ENCODE peak calls at places on chromosomes 16 and 17, in eight cellular contexts. K, C, O, I, W, R, A and D are unnamed samples.

GRCh38 chr16:88650749-88651275 is at the start of gene CYBA:
- DNase-seq in K (peak), R (peak), A (peak), W (peak), I (peak), C (peak), O (no peak), D (peak)

GRCh38 chr17:42117397-42118125 is 3.6 kb downstream of the KAT2A start:
- DNase-seq in R (peak), O (no peak), A (no peak), I (no peak), C (no peak), K (no peak), W (no peak), D (no peak)

GRCh38 chr17:79802736-79803420 is 6.0 kb upstream of the CBX8 start:
- DNase-seq in R (peak), W (no peak), K (no peak), C (no peak), O (no peak), I (no peak), A (no peak), D (no peak)

GRCh38 chr17:42065201-42065600 is 14.8 kb upstream of the C17orf113 start:
- DNase-seq in O (no peak), W (no peak), R (no peak), K (no peak), I (no peak), C (no peak), A (no peak), D (no peak)

GRCh38 chr16:12390074-12390473 is 413.5 kb downstream of the SNX29 start:
- DNase-seq in A (no peak), I (no peak), O (no peak), K (no peak), C (no peak), R (no peak), W (no peak), D (no peak)

GRCh38 chr17:78885956-78886355 is 17.0 kb downstream of the CEP295NL start:
- DNase-seq in O (no peak), I (no peak), R (no peak), A (no peak), K (no peak), W (no peak), C (no peak), D (no peak)

GRCh38 chr16:1987198-1987597 is 2.6 kb upstream of the SYNGR3 start:
- DNase-seq in A (no peak), I (no peak), W (no peak), O (no peak), C (no peak), K (no peak), R (no peak), D (no peak)

GRCh38 chr16:74608944-74609343 is 2.0 kb upstream of the GLG1 start:
- DNase-seq in I (no peak), K (peak), C (no peak), R (no peak), O (no peak), W (no peak), A (no peak), D (no peak)

GRCh38 chr17:79459003-79459655 is 151.7 kb downstream of the RBFOX3 start:
- DNase-seq in I (no peak), C (no peak), A (no peak), O (no peak), W (no peak), K (no peak), R (no peak), D (no peak)

GRCh38 chr17:50348522-50349240 is 2.8 kb downstream of the XYLT2 start:
- DNase-seq in C (peak), I (peak), K (no peak), W (no peak), A (no peak), O (no peak), R (no peak), D (no peak)

GRCh38 chr16:22216191-22216831 is 10.2 kb downstream of the EEF2K start:
- DNase-seq in K (no peak), R (no peak), C (no peak), I (no peak), A (no peak), O (peak), W (no peak), D (no peak)

GRCh38 chr17:79948918-79949645 is 86.6 kb downstream of the TBC1D16 start:
- DNase-seq in O (no peak), I (peak), W (no peak), C (no peak), K (no peak), A (no peak), R (peak), D (no peak)

GRCh38 chr16:11060856-11061255 is 116.5 kb downstream of the CLEC16A start:
- DNase-seq in W (no peak), A (no peak), R (no peak), I (no peak), C (no peak), K (no peak), O (no peak), D (no peak)

GRCh38 chr17:37610971-37611370 is 1.8 kb upstream of the SYNRG start:
- DNase-seq in I (no peak), O (no peak), R (peak), K (no peak), C (no peak), A (no peak), W (no peak), D (no peak)